ENCODE peak calls at places on chromosomes 7 and 10, in eight cellular contexts. J is PC-9; N is NCI-H524 treated with DMSO at 0.1 percent for 48 hours; D is activated CD4-positive, alpha-beta T cell treated with anti-CD3 and anti-CD28 coated beads for 24 hours; L is mesenteric fat pad; Q is occipital lobe; H is pons; R is DMS 273 treated with DMSO at 0.1 percent for 48 hours. F is an unnamed sample.

GRCh38 chr10:22832198-22832597 is 95.7 kb upstream of the ARMC3 start:
- DNase-seq in J (no peak), N (no peak), D (no peak), L (no peak), Q (no peak), H (no peak), R (no peak), F (no peak)

GRCh38 chr10:88962336-88962735 is 9.8 kb upstream of the ACTA2 start:
- DNase-seq in J (no peak), N (no peak), D (no peak), L (no peak), Q (no peak), H (no peak), R (no peak), F (no peak)

GRCh38 chr10:32446701-32447406 is 914 bp downstream of the CCDC7 start:
- DNase-seq in J (no peak), N (no peak), D (no peak), L (no peak), Q (no peak), H (peak; percentile 52), R (peak; percentile 16), F (peak; percentile 45)

GRCh38 chr7:43697690-43698089 is 31.6 kb downstream of the COA1 start:
- DNase-seq in J (no peak), N (no peak), D (no peak), L (no peak), Q (no peak), H (no peak), R (no peak), F (peak; percentile 22)

GRCh38 chr7:5656233-5656632 is 125.2 kb downstream of the RNF216 start:
- DNase-seq in J (no peak), N (no peak), D (no peak), L (no peak), Q (no peak), H (no peak), R (no peak), F (no peak)

GRCh38 chr7:155009570-155010157 is 6.7 kb upstream of the PAXIP1 start:
- DNase-seq in J (no peak), N (no peak), D (no peak), L (no peak), Q (no peak), H (no peak), R (no peak), F (peak; percentile 27)

GRCh38 chr10:95756061-95756751 is at the start of gene ENTPD1:
- DNase-seq in J (no peak), N (no peak), D (no peak), L (no peak), Q (no peak), H (peak; percentile 72), R (no peak), F (peak; percentile 32)

GRCh38 chr10:44470779-44471178 is 85.9 kb upstream of the CXCL12 start:
- DNase-seq in J (no peak), N (no peak), D (no peak), L (no peak), Q (no peak), H (no peak), R (no peak), F (no peak)

GRCh38 chr10:60661627-60662026 is 116.7 kb upstream of the CDK1 start:
- DNase-seq in J (peak; percentile 62), N (no peak), D (no peak), L (no peak), Q (no peak), H (no peak), R (no peak), F (peak; percentile 67)

GRCh38 chr7:94620703-94621118 is 35.2 kb downstream of the SGCE start:
- DNase-seq in J (peak; percentile 89), N (no peak), D (peak; percentile 33), L (no peak), Q (peak; percentile 69), H (peak; percentile 70), R (peak; percentile 90), F (peak; percentile 100)

GRCh38 chr7:16795624-16796023 is 9.2 kb downstream of the AGR2 start:
- DNase-seq in J (no peak), N (peak; percentile 85), D (no peak), L (no peak), Q (no peak), H (no peak), R (peak; percentile 98), F (no peak)